ENCODE peak calls at places on chromosomes 3 and 15, in ten cellular contexts. One of them, this sample, is unnamed.
A peak's percentile ranks its signal among the peaks of the same experiment; 100 is the strongest.

GRCh38 chr3:169591159-169591951 is 72.2 kb downstream of the MECOM start:
- DNase-seq in upper lobe of left lung: no peak
- DNase-seq in A172: no peak
- DNase-seq in stimulated activated CD4-positive, alpha-beta T cell treated with anti-CD3 and anti-CD28 coated beads, Interleukin-12 subunit alpha, Interleukin-12 subunit beta, amount 100 ng/mL, for 4 hours: no peak
- DNase-seq in AG20443: no peak
- DNase-seq in H54: no peak
- DNase-seq in AG08396: no peak
- DNase-seq in B cell: no peak
- DNase-seq in CD8-positive, alpha-beta T cell: no peak
- DNase-seq in HTR-8/SVneo: no peak
- DNase-seq in this sample: no peak

GRCh38 chr3:179969525-179969924 is 67.2 kb downstream of the PEX5L start:
- DNase-seq in upper lobe of left lung: no peak
- DNase-seq in A172: peak; percentile 30
- DNase-seq in stimulated activated CD4-positive, alpha-beta T cell treated with anti-CD3 and anti-CD28 coated beads, Interleukin-12 subunit alpha, Interleukin-12 subunit beta, amount 100 ng/mL, for 4 hours: no peak
- DNase-seq in AG20443: no peak
- DNase-seq in H54: peak; percentile 12
- DNase-seq in AG08396: no peak
- DNase-seq in B cell: no peak
- DNase-seq in CD8-positive, alpha-beta T cell: no peak
- DNase-seq in HTR-8/SVneo: peak; percentile 7
- DNase-seq in this sample: no peak

GRCh38 chr15:23616536-23616935 is 31.1 kb downstream of the MAGEL2 start:
- DNase-seq in upper lobe of left lung: no peak
- DNase-seq in A172: no peak
- DNase-seq in stimulated activated CD4-positive, alpha-beta T cell treated with anti-CD3 and anti-CD28 coated beads, Interleukin-12 subunit alpha, Interleukin-12 subunit beta, amount 100 ng/mL, for 4 hours: no peak
- DNase-seq in AG20443: no peak
- DNase-seq in H54: no peak
- DNase-seq in AG08396: no peak
- DNase-seq in B cell: no peak
- DNase-seq in CD8-positive, alpha-beta T cell: no peak
- DNase-seq in HTR-8/SVneo: no peak
- DNase-seq in this sample: no peak

GRCh38 chr3:170520996-170521395 is 64.9 kb downstream of the SLC7A14 start:
- DNase-seq in upper lobe of left lung: no peak
- DNase-seq in A172: peak; percentile 59
- DNase-seq in stimulated activated CD4-positive, alpha-beta T cell treated with anti-CD3 and anti-CD28 coated beads, Interleukin-12 subunit alpha, Interleukin-12 subunit beta, amount 100 ng/mL, for 4 hours: no peak
- DNase-seq in AG20443: no peak
- DNase-seq in H54: no peak
- DNase-seq in AG08396: no peak
- DNase-seq in B cell: no peak
- DNase-seq in CD8-positive, alpha-beta T cell: no peak
- DNase-seq in HTR-8/SVneo: no peak
- DNase-seq in this sample: no peak

GRCh38 chr3:67075295-67075694 is 77.2 kb downstream of the KBTBD8 start:
- DNase-seq in upper lobe of left lung: no peak
- DNase-seq in A172: no peak
- DNase-seq in stimulated activated CD4-positive, alpha-beta T cell treated with anti-CD3 and anti-CD28 coated beads, Interleukin-12 subunit alpha, Interleukin-12 subunit beta, amount 100 ng/mL, for 4 hours: no peak
- DNase-seq in AG20443: no peak
- DNase-seq in H54: no peak
- DNase-seq in AG08396: no peak
- DNase-seq in B cell: no peak
- DNase-seq in CD8-positive, alpha-beta T cell: no peak
- DNase-seq in HTR-8/SVneo: no peak
- DNase-seq in this sample: no peak

GRCh38 chr15:84976746-84977345 is 4.8 kb upstream of the PDE8A start:
- DNase-seq in upper lobe of left lung: no peak
- DNase-seq in A172: no peak
- DNase-seq in stimulated activated CD4-positive, alpha-beta T cell treated with anti-CD3 and anti-CD28 coated beads, Interleukin-12 subunit alpha, Interleukin-12 subunit beta, amount 100 ng/mL, for 4 hours: no peak
- DNase-seq in AG20443: no peak
- DNase-seq in H54: no peak
- DNase-seq in AG08396: no peak
- DNase-seq in B cell: no peak
- DNase-seq in CD8-positive, alpha-beta T cell: no peak
- DNase-seq in HTR-8/SVneo: no peak
- DNase-seq in this sample: no peak

GRCh38 chr15:76431936-76432335 is 95.4 kb downstream of the ISL2 start:
- DNase-seq in upper lobe of left lung: no peak
- DNase-seq in A172: no peak
- DNase-seq in stimulated activated CD4-positive, alpha-beta T cell treated with anti-CD3 and anti-CD28 coated beads, Interleukin-12 subunit alpha, Interleukin-12 subunit beta, amount 100 ng/mL, for 4 hours: no peak
- DNase-seq in AG20443: no peak
- DNase-seq in H54: no peak
- DNase-seq in AG08396: peak; percentile 13
- DNase-seq in B cell: no peak
- DNase-seq in CD8-positive, alpha-beta T cell: no peak
- DNase-seq in HTR-8/SVneo: peak; percentile 23
- DNase-seq in this sample: no peak

GRCh38 chr3:146818866-146819265 is 213.7 kb upstream of the PLSCR5 start:
- DNase-seq in upper lobe of left lung: no peak
- DNase-seq in A172: no peak
- DNase-seq in stimulated activated CD4-positive, alpha-beta T cell treated with anti-CD3 and anti-CD28 coated beads, Interleukin-12 subunit alpha, Interleukin-12 subunit beta, amount 100 ng/mL, for 4 hours: no peak
- DNase-seq in AG20443: no peak
- DNase-seq in H54: no peak
- DNase-seq in AG08396: no peak
- DNase-seq in B cell: no peak
- DNase-seq in CD8-positive, alpha-beta T cell: no peak
- DNase-seq in HTR-8/SVneo: no peak
- DNase-seq in this sample: no peak

GRCh38 chr3:104359546-104359945 is 1007.2 kb upstream of the ALCAM start:
- DNase-seq in upper lobe of left lung: no peak
- DNase-seq in A172: peak; percentile 86
- DNase-seq in stimulated activated CD4-positive, alpha-beta T cell treated with anti-CD3 and anti-CD28 coated beads, Interleukin-12 subunit alpha, Interleukin-12 subunit beta, amount 100 ng/mL, for 4 hours: no peak
- DNase-seq in AG20443: peak; percentile 70
- DNase-seq in H54: peak; percentile 6
- DNase-seq in AG08396: peak; percentile 17
- DNase-seq in B cell: no peak
- DNase-seq in CD8-positive, alpha-beta T cell: no peak
- DNase-seq in HTR-8/SVneo: peak; percentile 26
- DNase-seq in this sample: no peak

GRCh38 chr3:136577791-136578190 is 174.4 kb downstream of the STAG1 start:
- DNase-seq in upper lobe of left lung: no peak
- DNase-seq in A172: no peak
- DNase-seq in stimulated activated CD4-positive, alpha-beta T cell treated with anti-CD3 and anti-CD28 coated beads, Interleukin-12 subunit alpha, Interleukin-12 subunit beta, amount 100 ng/mL, for 4 hours: no peak
- DNase-seq in AG20443: no peak
- DNase-seq in H54: no peak
- DNase-seq in AG08396: no peak
- DNase-seq in B cell: no peak
- DNase-seq in CD8-positive, alpha-beta T cell: no peak
- DNase-seq in HTR-8/SVneo: no peak
- DNase-seq in this sample: no peak

GRCh38 chr3:49377483-49377882 is 19.3 kb upstream of the GPX1 start:
- DNase-seq in upper lobe of left lung: no peak
- DNase-seq in A172: peak; percentile 76
- DNase-seq in stimulated activated CD4-positive, alpha-beta T cell treated with anti-CD3 and anti-CD28 coated beads, Interleukin-12 subunit alpha, Interleukin-12 subunit beta, amount 100 ng/mL, for 4 hours: peak; percentile 21
- DNase-seq in AG20443: no peak
- DNase-seq in H54: no peak
- DNase-seq in AG08396: no peak
- DNase-seq in B cell: no peak
- DNase-seq in CD8-positive, alpha-beta T cell: no peak
- DNase-seq in HTR-8/SVneo: no peak
- DNase-seq in this sample: no peak

GRCh38 chr3:56952846-56953245 is 107.6 kb upstream of the SPATA12 start:
- DNase-seq in upper lobe of left lung: no peak
- DNase-seq in A172: no peak
- DNase-seq in stimulated activated CD4-positive, alpha-beta T cell treated with anti-CD3 and anti-CD28 coated beads, Interleukin-12 subunit alpha, Interleukin-12 subunit beta, amount 100 ng/mL, for 4 hours: no peak
- DNase-seq in AG20443: no peak
- DNase-seq in H54: no peak
- DNase-seq in AG08396: no peak
- DNase-seq in B cell: no peak
- DNase-seq in CD8-positive, alpha-beta T cell: no peak
- DNase-seq in HTR-8/SVneo: no peak
- DNase-seq in this sample: no peak

GRCh38 chr3:4983739-4984510 is 4.7 kb downstream of the BHLHE40 start:
- DNase-seq in upper lobe of left lung: no peak
- DNase-seq in A172: peak; percentile 96
- DNase-seq in stimulated activated CD4-positive, alpha-beta T cell treated with anti-CD3 and anti-CD28 coated beads, Interleukin-12 subunit alpha, Interleukin-12 subunit beta, amount 100 ng/mL, for 4 hours: peak; percentile 51
- DNase-seq in AG20443: peak; percentile 59
- DNase-seq in H54: no peak
- DNase-seq in AG08396: peak; percentile 53
- DNase-seq in B cell: peak; percentile 86
- DNase-seq in CD8-positive, alpha-beta T cell: peak; percentile 49
- DNase-seq in HTR-8/SVneo: no peak
- DNase-seq in this sample: no peak

GRCh38 chr3:36736327-36736726 is 28.0 kb downstream of the DCLK3 start:
- DNase-seq in upper lobe of left lung: no peak
- DNase-seq in A172: peak; percentile 6
- DNase-seq in stimulated activated CD4-positive, alpha-beta T cell treated with anti-CD3 and anti-CD28 coated beads, Interleukin-12 subunit alpha, Interleukin-12 subunit beta, amount 100 ng/mL, for 4 hours: no peak
- DNase-seq in AG20443: no peak
- DNase-seq in H54: no peak
- DNase-seq in AG08396: no peak
- DNase-seq in B cell: no peak
- DNase-seq in CD8-positive, alpha-beta T cell: no peak
- DNase-seq in HTR-8/SVneo: no peak
- DNase-seq in this sample: no peak